ENCODE peak calls at places on chromosomes 7 and 10, in five cellular contexts. U is activated CD4-positive, alpha-beta T cell treated with anti-CD3 and anti-CD28 coated beads for 36 hours; T is SK-N-SH; P is tibial nerve; C is NCI-H2029. D is an unnamed sample.

GRCh38 chr10:33521062-33521461 is 186.6 kb upstream of the NRP1 start:
- DNase-seq in U (no peak), T (no peak), P (no peak), C (no peak), D (no peak)

GRCh38 chr7:50994753-50995319 is 212.1 kb upstream of the GRB10 start:
- DNase-seq in U (no peak), T (no peak), P (no peak), C (no peak), D (no peak)

GRCh38 chr10:51895209-51895608 is 195.8 kb upstream of the CSTF2T start:
- DNase-seq in U (no peak), T (no peak), P (peak; percentile 59), C (no peak), D (no peak)

GRCh38 chr10:117374506-117375359 is 507 bp downstream of the PDZD8 start:
- DNase-seq in U (peak; percentile 51), T (peak; percentile 54), P (no peak), C (no peak), D (no peak)

GRCh38 chr7:28037220-28038010 is 143.2 kb downstream of the JAZF1 start:
- DNase-seq in U (peak; percentile 56), T (no peak), P (no peak), C (no peak), D (no peak)

GRCh38 chr7:78039791-78040776 is 241.5 kb downstream of the PHTF2 start:
- DNase-seq in U (peak; percentile 72), T (no peak), P (no peak), C (no peak), D (peak; percentile 44)

GRCh38 chr7:50921114-50921513 is 138.4 kb upstream of the GRB10 start:
- DNase-seq in U (peak; percentile 58), T (no peak), P (no peak), C (no peak), D (no peak)

GRCh38 chr7:6628045-6628444 is 9.1 kb upstream of the ZNF316 start:
- DNase-seq in U (no peak), T (no peak), P (no peak), C (peak; percentile 21), D (no peak)

GRCh38 chr10:82267014-82267413 is 392.0 kb downstream of the NRG3 start:
- DNase-seq in U (no peak), T (no peak), P (no peak), C (no peak), D (no peak)

GRCh38 chr10:97543025-97543546 is 29.5 kb upstream of the ANKRD2 start:
- DNase-seq in U (peak; percentile 85), T (no peak), P (peak; percentile 65), C (no peak), D (no peak)

GRCh38 chr7:64078699-64078994 is 33.4 kb downstream of the ZNF727 start:
- DNase-seq in U (no peak), T (no peak), P (no peak), C (no peak), D (no peak)

D was measured in D341Med.